ENCODE peak calls at places on chromosomes 7 and 10, in four cellular contexts. O, Y, Q and I are unnamed samples.

GRCh38 chr10:71697938-71698709 is 21.5 kb downstream of the C10orf105 start:
- DNase-seq in O (no peak), Y (no peak), Q (no peak), I (no peak)

GRCh38 chr10:114432704-114433103 is 28.4 kb upstream of the AFAP1L2 start:
- DNase-seq in O (no peak), Y (no peak), Q (no peak), I (no peak)

GRCh38 chr10:26550774-26551526 is 112.8 kb downstream of the APBB1IP start:
- DNase-seq in O (no peak), Y (peak), Q (no peak), I (peak)

GRCh38 chr10:43199684-43200537 is 61.7 kb downstream of the CSGALNACT2 start:
- DNase-seq in O (no peak), Y (no peak), Q (no peak), I (no peak)

GRCh38 chr7:101814081-101814995 is 3.1 kb upstream of the CUX1 start:
- DNase-seq in O (peak), Y (no peak), Q (peak), I (peak)

GRCh38 chr7:123723913-123724312 is 24.9 kb downstream of the WASL start:
- DNase-seq in O (no peak), Y (no peak), Q (no peak), I (no peak)

GRCh38 chr7:42164946-42165345 is 72.1 kb downstream of the GLI3 start:
- DNase-seq in Q (no peak), O (no peak), Y (no peak), I (no peak)

GRCh38 chr10:49365675-49366415 is 30.0 kb downstream of the DRGX start:
- DNase-seq in Y (no peak), O (no peak), Q (no peak), I (peak)

GRCh38 chr7:150410680-150411346 is 31.7 kb downstream of the ZNF775 start:
- DNase-seq in Q (no peak), Y (no peak), O (no peak), I (no peak)

GRCh38 chr7:30173058-30173897 is 38.5 kb downstream of the MTURN start:
- DNase-seq in Y (no peak), Q (peak), O (no peak), I (peak)

GRCh38 chr7:45217358-45217757 is 59.8 kb downstream of the RAMP3 start:
- DNase-seq in O (no peak), Y (no peak), Q (no peak), I (peak)

GRCh38 chr10:88150338-88150737 is 286.9 kb downstream of the PTEN start:
- DNase-seq in O (no peak), Q (no peak), Y (no peak), I (no peak)

GRCh38 chr10:113754768-113755167 is 3.3 kb downstream of the PLEKHS1 start:
- DNase-seq in Q (peak), Y (no peak), O (no peak), I (no peak)

GRCh38 chr10:21740989-21741388 is 207.0 kb downstream of the MLLT10 start:
- DNase-seq in Y (no peak), O (no peak), Q (no peak), I (no peak)

GRCh38 chr10:69421611-69422308 is 5.0 kb upstream of the TACR2 start:
- DNase-seq in O (no peak), Q (peak), Y (no peak), I (no peak)

GRCh38 chr7:27389508-27389907 is 146.9 kb downstream of the EVX1 start:
- DNase-seq in O (no peak), Q (no peak), Y (no peak), I (no peak)
- TF ChIP-seq POLR2AphosphoS5 in O (no peak), Q (no peak), Y (no peak), I (no peak)

DNA sequence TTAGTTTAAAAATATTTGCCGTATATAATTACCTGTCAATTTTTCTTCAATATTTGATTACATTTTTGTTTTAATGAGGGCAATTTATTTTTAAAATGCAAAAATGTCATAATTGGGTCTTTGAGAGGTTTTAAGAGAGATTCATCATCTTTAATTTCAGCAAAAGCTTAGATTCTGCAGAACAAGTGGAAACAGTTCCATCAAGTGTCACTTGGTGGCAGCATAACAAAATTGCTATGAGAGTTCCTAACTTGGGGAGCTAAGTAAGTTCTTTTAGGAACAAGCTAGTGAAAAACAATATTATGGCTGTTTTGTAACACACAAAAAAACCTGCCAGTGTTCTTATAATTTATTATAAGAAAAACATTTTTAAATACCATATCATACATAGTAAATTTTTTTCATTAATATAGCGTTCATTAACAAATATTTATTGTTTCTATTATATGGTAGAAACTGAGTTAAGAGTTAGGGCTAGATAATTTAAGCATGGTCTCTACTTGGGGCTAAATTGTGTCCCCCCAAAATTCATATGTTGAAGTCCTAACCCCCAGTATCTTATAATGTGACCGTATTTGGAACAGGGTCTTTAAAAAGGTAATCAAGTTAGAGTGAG is 155.2 kb downstream of the MAGI2 start:
- DNase-seq in Q (no peak), Y (peak), O (peak), I (peak)
- TF ChIP-seq POLR2AphosphoS5 in Q (no peak), Y (no peak), O (no peak), I (no peak)

GRCh38 chr7:27096756-27097514 is 1.1 kb upstream of the HOXA1 start:
- DNase-seq in Q (peak), Y (no peak), O (no peak), I (no peak)

GRCh38 chr7:27099224-27099838 is 3.2 kb downstream of the HOXA2 start:
- DNase-seq in O (no peak), Q (no peak), Y (no peak), I (no peak)

GRCh38 chr7:27095897-27096755 is at the start of gene HOXA1:
- DNase-seq in Q (peak), O (no peak), Y (peak), I (peak)

GRCh38 chr7:27098493-27099223 is 2.9 kb upstream of the HOXA1 start:
- DNase-seq in Y (no peak), O (no peak), Q (peak), I (no peak)

GRCh38 chr7:27097686-27098492 is 2.1 kb upstream of the HOXA1 start:
- DNase-seq in O (no peak), Q (no peak), Y (no peak), I (no peak)
- TF ChIP-seq POLR2AphosphoS5 in O (peak), Q (no peak), Y (no peak), I (no peak)

GRCh38 chr10:12042797-12043651 is at the start of gene UPF2:
- DNase-seq in O (peak), Y (peak), Q (peak), I (peak)
- TF ChIP-seq POLR2AphosphoS5 in O (no peak), Y (peak), Q (peak), I (peak)

GRCh38 chr10:91349381-91349780 is 60.8 kb upstream of the HECTD2 start:
- DNase-seq in O (no peak), Y (no peak), Q (no peak), I (no peak)
- TF ChIP-seq POLR2AphosphoS5 in O (no peak), Y (no peak), Q (no peak), I (no peak)

GRCh38 chr10:120477006-120477722 is 20.1 kb downstream of the PLPP4 start:
- DNase-seq in Q (no peak), Y (no peak), O (no peak), I (no peak)
- TF ChIP-seq POLR2AphosphoS5 in Q (no peak), Y (no peak), O (no peak), I (no peak)

GRCh38 chr7:43648725-43649406 is 66.0 kb downstream of the STK17A start:
- DNase-seq in Q (peak), O (no peak), Y (no peak), I (no peak)

GRCh38 chr7:43647772-43648643 is 65.1 kb downstream of the STK17A start:
- DNase-seq in Q (peak), O (peak), Y (peak), I (no peak)

GRCh38 chr7:43647314-43647691 is 64.4 kb downstream of the STK17A start:
- DNase-seq in O (no peak), Q (no peak), Y (no peak), I (no peak)

GRCh38 chr7:43650457-43651052 is 67.6 kb downstream of the STK17A start:
- DNase-seq in Q (no peak), O (no peak), Y (no peak), I (no peak)

GRCh38 chr7:43649755-43650274 is 66.9 kb downstream of the STK17A start:
- DNase-seq in Q (peak), Y (no peak), O (no peak), I (no peak)
- TF ChIP-seq POLR2AphosphoS5 in Q (peak), Y (no peak), O (no peak), I (no peak)

DNA sequence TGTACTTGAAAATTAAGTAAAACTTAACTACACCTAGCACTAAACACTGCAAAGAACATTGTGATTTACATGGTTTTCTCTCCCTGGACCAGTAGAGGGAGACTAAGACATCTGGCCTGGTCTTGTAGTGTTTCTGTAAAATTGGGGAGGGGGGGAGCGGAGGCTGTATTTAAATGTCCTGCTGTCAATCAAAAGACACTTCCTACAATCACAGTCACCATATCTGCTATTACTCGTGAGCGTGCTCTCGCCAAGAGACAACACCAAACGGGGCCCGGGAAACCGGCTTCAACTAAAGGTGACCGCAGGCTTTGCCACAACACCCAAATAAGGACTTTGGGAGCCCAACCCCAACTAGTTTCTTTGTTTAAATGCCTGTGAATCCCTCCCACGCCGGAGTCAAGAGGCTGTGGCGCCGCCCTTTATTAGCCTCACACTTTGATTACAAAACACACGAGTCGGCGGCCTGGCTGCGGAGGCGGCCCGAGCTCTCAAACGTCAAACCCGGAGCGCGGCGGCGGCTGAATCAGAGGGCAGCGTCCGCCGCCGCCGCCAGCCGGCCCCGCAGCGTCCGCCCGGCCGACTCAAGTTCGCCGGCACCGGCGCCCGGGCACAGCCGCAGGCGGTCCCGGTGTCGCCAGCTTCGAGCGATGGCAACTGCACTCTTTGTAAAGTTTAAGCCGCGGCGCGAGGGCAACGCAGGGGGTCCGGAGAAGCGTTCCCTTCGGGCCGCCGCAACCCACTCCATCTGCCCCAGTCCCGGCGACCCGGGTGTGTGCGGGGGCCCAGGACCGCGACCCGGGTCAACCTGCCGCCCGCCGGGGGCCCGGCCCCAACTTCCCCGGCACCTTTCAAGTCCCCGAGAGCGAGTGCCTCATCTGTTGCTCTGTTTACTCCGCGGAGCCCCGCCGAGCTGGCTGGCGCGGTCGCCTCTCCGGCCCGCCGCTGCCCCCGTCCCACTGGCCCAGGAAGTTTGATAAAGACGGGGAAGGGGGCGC is 1.3 kb downstream of the KDM7A start:
- DNase-seq in Y (peak), Q (peak), O (peak), I (peak)
- TF ChIP-seq POLR2AphosphoS5 in Y (peak), Q (peak), O (peak), I (peak)

GRCh38 chr10:63452524-63452923 is 13.3 kb downstream of the JMJD1C start:
- DNase-seq in Y (no peak), Q (no peak), O (no peak), I (no peak)

DNA sequence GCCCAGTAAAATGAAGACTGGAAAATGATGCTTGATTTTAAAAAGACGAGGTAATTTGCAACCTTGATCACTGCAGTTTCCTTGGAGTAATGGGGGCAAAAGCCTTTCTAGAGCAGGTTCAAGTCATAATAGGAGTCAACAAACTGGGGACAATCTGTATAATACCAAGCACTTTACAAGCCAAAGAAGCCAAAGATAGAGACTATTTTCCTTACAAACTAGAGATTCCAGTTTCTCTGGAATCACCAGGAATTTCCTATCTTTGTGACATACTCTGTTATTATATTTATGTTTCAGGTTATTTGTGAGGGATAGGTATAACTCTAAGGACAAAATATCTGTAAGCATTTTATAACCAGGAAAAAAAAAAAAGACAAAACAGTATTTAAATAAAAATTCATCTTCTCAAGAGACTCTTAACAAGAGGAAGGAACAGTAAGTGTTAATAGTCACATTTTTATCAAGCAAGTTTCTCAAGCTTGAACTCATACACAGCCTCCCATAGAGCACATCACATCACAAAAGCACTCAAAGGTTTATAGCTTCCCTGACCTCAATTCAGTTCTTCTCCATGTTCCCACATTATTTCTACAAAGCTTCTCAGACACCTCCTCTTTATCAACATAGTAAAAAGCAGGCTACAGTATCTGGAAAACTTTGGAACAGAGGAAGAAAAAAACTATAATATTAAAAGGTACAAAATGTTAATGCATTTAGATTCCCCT is 18.9 kb downstream of the JMJD1C start:
- DNase-seq in Y (no peak), O (no peak), Q (no peak), I (no peak)
- TF ChIP-seq POLR2AphosphoS5 in Y (no peak), O (no peak), Q (no peak), I (no peak)

GRCh38 chr7:37538945-37539344 is 90.3 kb upstream of the ELMO1 start:
- DNase-seq in Y (no peak), Q (no peak), O (no peak), I (no peak)
- TF ChIP-seq POLR2AphosphoS5 in Y (no peak), Q (no peak), O (no peak), I (no peak)